ENCODE peak calls at places on chromosomes 12 and 14, in six cellular contexts. One of them, this sample, is unnamed.

GRCh38 chr12:124191024-124191359 is 103.9 kb upstream of the RFLNA start:
- DNase-seq in tibial artery: no peak
- DNase-seq in chondrocyte: no peak
- DNase-seq in psoas muscle: no peak
- DNase-seq in GM20000: no peak
- DNase-seq in fibroblast of pulmonary artery: peak
- DNase-seq in this sample: no peak

GRCh38 chr12:13864081-13864673 is 117.2 kb downstream of the GRIN2B start:
- DNase-seq in tibial artery: peak
- DNase-seq in chondrocyte: no peak
- DNase-seq in psoas muscle: peak
- DNase-seq in GM20000: peak
- DNase-seq in fibroblast of pulmonary artery: peak
- DNase-seq in this sample: peak

GRCh38 chr12:14267724-14268123 is 97.8 kb upstream of the ATF7IP start:
- DNase-seq in tibial artery: no peak
- DNase-seq in chondrocyte: no peak
- DNase-seq in psoas muscle: no peak
- DNase-seq in GM20000: no peak
- DNase-seq in fibroblast of pulmonary artery: no peak
- DNase-seq in this sample: no peak

GRCh38 chr12:27627123-27627835 is 69.0 kb upstream of the REP15 start:
- DNase-seq in tibial artery: peak
- DNase-seq in chondrocyte: no peak
- DNase-seq in psoas muscle: no peak
- DNase-seq in GM20000: peak
- DNase-seq in fibroblast of pulmonary artery: peak
- DNase-seq in this sample: peak

GRCh38 chr12:128026696-128027574 is 240.0 kb upstream of the TMEM132C start:
- DNase-seq in tibial artery: no peak
- DNase-seq in chondrocyte: no peak
- DNase-seq in psoas muscle: no peak
- DNase-seq in GM20000: no peak
- DNase-seq in fibroblast of pulmonary artery: no peak
- DNase-seq in this sample: no peak

GRCh38 chr14:81350344-81351096 is 49.6 kb downstream of the STON2 start:
- DNase-seq in tibial artery: no peak
- DNase-seq in chondrocyte: no peak
- DNase-seq in psoas muscle: no peak
- DNase-seq in GM20000: no peak
- DNase-seq in fibroblast of pulmonary artery: no peak
- DNase-seq in this sample: no peak

GRCh38 chr12:19542606-19543005 is 103.3 kb downstream of the AEBP2 start:
- DNase-seq in tibial artery: no peak
- DNase-seq in chondrocyte: no peak
- DNase-seq in psoas muscle: no peak
- DNase-seq in GM20000: no peak
- DNase-seq in fibroblast of pulmonary artery: no peak
- DNase-seq in this sample: no peak

GRCh38 chr12:26686438-26686837 is 146.6 kb downstream of the ITPR2 start:
- DNase-seq in tibial artery: no peak
- DNase-seq in chondrocyte: no peak
- DNase-seq in psoas muscle: no peak
- DNase-seq in GM20000: no peak
- DNase-seq in fibroblast of pulmonary artery: no peak
- DNase-seq in this sample: no peak

GRCh38 chr12:685388-685787 is 22.1 kb upstream of the NINJ2 start:
- DNase-seq in tibial artery: no peak
- DNase-seq in chondrocyte: no peak
- DNase-seq in psoas muscle: no peak
- DNase-seq in GM20000: peak
- DNase-seq in fibroblast of pulmonary artery: peak
- DNase-seq in this sample: no peak

GRCh38 chr12:62466018-62466595 is 519 bp upstream of the MON2 start:
- DNase-seq in tibial artery: peak
- DNase-seq in chondrocyte: no peak
- DNase-seq in psoas muscle: peak
- DNase-seq in GM20000: peak
- DNase-seq in fibroblast of pulmonary artery: peak
- DNase-seq in this sample: peak

GRCh38 chr12:117685115-117685926 is 283.5 kb downstream of the KSR2 start:
- DNase-seq in tibial artery: peak
- DNase-seq in chondrocyte: no peak
- DNase-seq in psoas muscle: peak
- DNase-seq in GM20000: no peak
- DNase-seq in fibroblast of pulmonary artery: no peak
- DNase-seq in this sample: peak

GRCh38 chr12:111439657-111440151 is 34.0 kb downstream of the SH2B3 start:
- DNase-seq in tibial artery: no peak
- DNase-seq in chondrocyte: no peak
- DNase-seq in psoas muscle: no peak
- DNase-seq in GM20000: no peak
- DNase-seq in fibroblast of pulmonary artery: no peak
- DNase-seq in this sample: no peak

GRCh38 chr14:54674342-54674741 is 107.4 kb downstream of the SAMD4A start:
- DNase-seq in tibial artery: no peak
- DNase-seq in chondrocyte: no peak
- DNase-seq in psoas muscle: no peak
- DNase-seq in GM20000: peak
- DNase-seq in fibroblast of pulmonary artery: no peak
- DNase-seq in this sample: no peak

GRCh38 chr12:121804417-121805111 is 755 bp downstream of the SETD1B start:
- DNase-seq in tibial artery: peak
- DNase-seq in chondrocyte: no peak
- DNase-seq in psoas muscle: peak
- DNase-seq in GM20000: peak
- DNase-seq in fibroblast of pulmonary artery: no peak
- DNase-seq in this sample: peak

GRCh38 chr12:127260531-127260930 is 1006.4 kb upstream of the TMEM132C start:
- DNase-seq in tibial artery: no peak
- DNase-seq in chondrocyte: no peak
- DNase-seq in psoas muscle: no peak
- DNase-seq in GM20000: no peak
- DNase-seq in fibroblast of pulmonary artery: no peak
- DNase-seq in this sample: peak

GRCh38 chr14:62759796-62760195 is 285.5 kb downstream of the KCNH5 start:
- DNase-seq in tibial artery: no peak
- DNase-seq in chondrocyte: no peak
- DNase-seq in psoas muscle: no peak
- DNase-seq in GM20000: no peak
- DNase-seq in fibroblast of pulmonary artery: no peak
- DNase-seq in this sample: no peak

GRCh38 chr14:104680056-104680805 is 9.2 kb upstream of the INF2 start:
- DNase-seq in tibial artery: peak
- DNase-seq in chondrocyte: no peak
- DNase-seq in psoas muscle: peak
- DNase-seq in GM20000: no peak
- DNase-seq in fibroblast of pulmonary artery: peak
- DNase-seq in this sample: peak

GRCh38 chr12:93847517-93848452 is 170.6 kb downstream of the CRADD start:
- DNase-seq in tibial artery: no peak
- DNase-seq in chondrocyte: no peak
- DNase-seq in psoas muscle: no peak
- DNase-seq in GM20000: peak
- DNase-seq in fibroblast of pulmonary artery: peak
- DNase-seq in this sample: no peak

GRCh38 chr12:9180810-9181209 is 27.4 kb downstream of the PZP start:
- DNase-seq in tibial artery: no peak
- DNase-seq in chondrocyte: no peak
- DNase-seq in psoas muscle: no peak
- DNase-seq in GM20000: no peak
- DNase-seq in fibroblast of pulmonary artery: no peak
- DNase-seq in this sample: no peak

GRCh38 chr14:76011959-76012802 is 26.6 kb downstream of the IFT43 start:
- DNase-seq in tibial artery: peak
- DNase-seq in chondrocyte: no peak
- DNase-seq in psoas muscle: no peak
- DNase-seq in GM20000: no peak
- DNase-seq in fibroblast of pulmonary artery: peak
- DNase-seq in this sample: peak

GRCh38 chr12:28568709-28569108 is 378.5 kb downstream of the CCDC91 start:
- DNase-seq in tibial artery: no peak
- DNase-seq in chondrocyte: no peak
- DNase-seq in psoas muscle: no peak
- DNase-seq in GM20000: no peak
- DNase-seq in fibroblast of pulmonary artery: no peak
- DNase-seq in this sample: peak

GRCh38 chr12:45989857-45990467 is 412 bp downstream of the SCAF11 start:
- DNase-seq in tibial artery: peak
- DNase-seq in chondrocyte: peak
- DNase-seq in psoas muscle: peak
- DNase-seq in GM20000: no peak
- DNase-seq in fibroblast of pulmonary artery: no peak
- DNase-seq in this sample: peak

GRCh38 chr12:76455582-76456345 is 103.8 kb downstream of the OSBPL8 start:
- DNase-seq in tibial artery: no peak
- DNase-seq in chondrocyte: no peak
- DNase-seq in psoas muscle: no peak
- DNase-seq in GM20000: peak
- DNase-seq in fibroblast of pulmonary artery: peak
- DNase-seq in this sample: peak

GRCh38 chr14:71320107-71320733 is 413.0 kb downstream of the PCNX1 start:
- DNase-seq in tibial artery: peak
- DNase-seq in chondrocyte: peak
- DNase-seq in psoas muscle: peak
- DNase-seq in GM20000: peak
- DNase-seq in fibroblast of pulmonary artery: peak
- DNase-seq in this sample: peak

GRCh38 chr14:71319646-71320045 is 412.4 kb downstream of the PCNX1 start:
- DNase-seq in tibial artery: no peak
- DNase-seq in chondrocyte: no peak
- DNase-seq in psoas muscle: no peak
- DNase-seq in GM20000: no peak
- DNase-seq in fibroblast of pulmonary artery: peak
- DNase-seq in this sample: peak

GRCh38 chr14:71322660-71323250 is 415.5 kb downstream of the PCNX1 start:
- DNase-seq in tibial artery: no peak
- DNase-seq in chondrocyte: no peak
- DNase-seq in psoas muscle: no peak
- DNase-seq in GM20000: peak
- DNase-seq in fibroblast of pulmonary artery: peak
- DNase-seq in this sample: peak

GRCh38 chr14:71320734-71321555 is 413.7 kb downstream of the PCNX1 start:
- DNase-seq in tibial artery: peak
- DNase-seq in chondrocyte: no peak
- DNase-seq in psoas muscle: peak
- DNase-seq in GM20000: peak
- DNase-seq in fibroblast of pulmonary artery: peak
- DNase-seq in this sample: peak

DNA sequence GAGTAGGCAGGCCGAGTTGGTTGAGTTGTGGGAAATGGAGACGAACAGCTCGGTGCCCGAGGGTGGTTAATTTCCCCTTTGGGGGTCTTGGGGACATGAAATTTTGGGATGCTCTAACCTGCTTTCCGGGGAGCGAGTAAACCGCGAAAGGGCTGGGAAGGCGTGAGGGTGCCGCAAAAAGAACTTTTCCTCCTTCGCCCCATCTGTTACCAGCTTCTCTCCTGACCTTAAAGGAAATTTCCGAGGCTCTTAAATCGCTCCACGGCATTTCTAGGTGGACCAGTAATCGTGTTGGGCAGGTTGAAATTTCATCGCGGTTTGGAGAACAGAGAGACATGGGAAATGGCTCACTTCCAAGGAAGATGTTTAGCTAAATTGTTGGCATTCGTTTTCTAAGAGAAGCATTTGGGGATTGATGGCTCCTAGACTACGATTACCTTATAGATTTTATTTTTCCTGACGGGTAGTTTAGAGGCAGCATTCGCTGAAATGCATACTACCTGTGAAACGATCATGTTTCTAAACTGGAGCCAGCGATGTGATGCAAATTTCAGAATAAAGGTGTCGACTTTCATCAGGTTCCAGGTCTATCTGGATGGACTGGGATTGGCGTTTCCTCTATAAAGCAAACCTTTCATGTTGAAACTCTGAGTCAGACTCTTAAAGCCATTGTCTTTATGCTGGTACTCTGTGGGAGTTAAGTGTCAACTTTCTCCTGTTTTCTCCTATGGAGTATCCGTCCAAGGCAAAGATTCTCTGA is 414.5 kb downstream of the PCNX1 start:
- DNase-seq in tibial artery: no peak
- DNase-seq in chondrocyte: no peak
- DNase-seq in psoas muscle: no peak
- DNase-seq in GM20000: no peak
- DNase-seq in fibroblast of pulmonary artery: peak
- DNase-seq in this sample: peak
- TF ChIP-seq CTCF in tibial artery: no peak
- TF ChIP-seq CTCF in chondrocyte: no peak
- TF ChIP-seq CTCF in psoas muscle: no peak
- TF ChIP-seq CTCF in GM20000: no peak
- TF ChIP-seq CTCF in fibroblast of pulmonary artery: no peak
- TF ChIP-seq CTCF in this sample: no peak

GRCh38 chr12:21659383-21659782 is 1.7 kb upstream of the LDHB start:
- DNase-seq in tibial artery: no peak
- DNase-seq in chondrocyte: no peak
- DNase-seq in psoas muscle: no peak
- DNase-seq in GM20000: no peak
- DNase-seq in fibroblast of pulmonary artery: no peak
- DNase-seq in this sample: no peak
- TF ChIP-seq CTCF in tibial artery: no peak
- TF ChIP-seq CTCF in chondrocyte: no peak
- TF ChIP-seq CTCF in psoas muscle: no peak
- TF ChIP-seq CTCF in GM20000: no peak
- TF ChIP-seq CTCF in fibroblast of pulmonary artery: no peak
- TF ChIP-seq CTCF in this sample: no peak

DNA sequence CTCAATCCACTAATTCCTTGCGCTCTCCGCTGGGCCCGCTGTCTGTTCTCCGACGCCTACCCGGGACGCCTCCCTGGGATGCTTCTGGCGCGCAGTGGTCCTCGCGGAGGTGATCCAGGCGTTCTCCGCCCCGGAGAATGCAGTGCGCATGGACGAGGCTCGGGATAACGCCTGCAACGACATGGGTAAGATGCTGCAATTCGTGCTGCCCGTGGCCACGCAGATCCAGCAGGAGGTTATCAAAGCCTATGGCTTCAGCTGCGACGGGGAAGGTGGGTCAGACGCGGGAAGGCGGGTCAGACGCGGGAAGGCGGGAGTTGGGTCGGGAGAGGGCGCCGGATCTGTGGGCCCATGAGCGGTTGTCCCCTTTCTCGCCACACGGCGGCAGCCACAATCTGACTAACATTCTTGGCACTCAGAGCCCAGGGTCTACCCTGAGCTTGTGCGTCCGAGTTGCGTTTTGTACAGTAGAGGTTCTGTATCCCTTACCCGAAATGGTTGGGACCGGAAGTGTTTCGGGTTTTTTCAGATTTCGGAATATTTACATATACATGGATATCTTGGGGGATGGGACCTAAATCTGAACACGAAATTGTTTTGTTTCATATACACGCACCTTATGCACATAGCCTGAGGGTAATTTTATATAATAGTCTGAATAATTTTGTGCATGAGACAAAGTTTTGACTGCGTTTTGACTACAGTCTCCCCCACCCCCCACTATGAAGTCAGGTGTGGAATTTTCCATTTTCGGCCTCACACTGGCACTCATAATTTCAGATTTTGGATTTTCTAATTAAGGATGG is 762 bp downstream of the C12orf57 start:
- DNase-seq in tibial artery: peak
- DNase-seq in chondrocyte: no peak
- DNase-seq in psoas muscle: peak
- DNase-seq in GM20000: peak
- DNase-seq in fibroblast of pulmonary artery: peak
- DNase-seq in this sample: peak
- TF ChIP-seq CTCF in tibial artery: peak
- TF ChIP-seq CTCF in chondrocyte: peak
- TF ChIP-seq CTCF in psoas muscle: peak
- TF ChIP-seq CTCF in GM20000: peak
- TF ChIP-seq CTCF in fibroblast of pulmonary artery: peak
- TF ChIP-seq CTCF in this sample: peak

GRCh38 chr14:74084277-74085046 is at the start of the genes ALDH6A1 and LIN52:
- DNase-seq in tibial artery: peak
- DNase-seq in chondrocyte: peak
- DNase-seq in psoas muscle: peak
- DNase-seq in GM20000: peak
- DNase-seq in fibroblast of pulmonary artery: peak
- DNase-seq in this sample: peak
- TF ChIP-seq CTCF in tibial artery: no peak
- TF ChIP-seq CTCF in chondrocyte: peak
- TF ChIP-seq CTCF in psoas muscle: no peak
- TF ChIP-seq CTCF in GM20000: no peak
- TF ChIP-seq CTCF in fibroblast of pulmonary artery: no peak
- TF ChIP-seq CTCF in this sample: no peak

This sample was measured in foreskin fibroblast.